ENCODE peak calls at places on chromosomes 13 and 19, in seven cellular contexts. M is IMR-90, C is heart left ventricle, A is testis, F is left lung, H is fibroblast of lung, G is cardiac muscle cell. B is an unnamed sample.

GRCh38 chr13:99855516-99855915 is 116.1 kb downstream of the ZIC5 start:
- DNase-seq in M (no peak), C (no peak), A (no peak), F (no peak), H (no peak), G (no peak), B (no peak)

GRCh38 chr13:108322206-108322824 is 52.8 kb downstream of the TNFSF13B start:
- DNase-seq in M (peak; percentile 52), C (no peak), A (no peak), F (no peak), H (peak; percentile 66), G (peak; percentile 66), B (peak; percentile 30)

GRCh38 chr19:33815410-33816340 is 19.0 kb downstream of the KCTD15 start:
- DNase-seq in M (peak; percentile 34), C (no peak), A (no peak), F (no peak), H (peak; percentile 50), G (no peak), B (peak; percentile 81)

GRCh38 chr19:58317481-58318072 is 9.2 kb upstream of the ZSCAN22 start:
- DNase-seq in M (peak; percentile 59), C (no peak), A (no peak), F (no peak), H (peak; percentile 66), G (peak; percentile 80), B (no peak)

GRCh38 chr13:22793598-22794134 is 387.1 kb upstream of the SGCG start:
- DNase-seq in M (no peak), C (no peak), A (no peak), F (no peak), H (no peak), G (peak; percentile 32), B (no peak)

GRCh38 chr13:61880576-61881283 is 465.1 kb upstream of the PCDH20 start:
- DNase-seq in M (peak; percentile 5), C (no peak), A (peak; percentile 41), F (no peak), H (peak; percentile 34), G (peak; percentile 66), B (no peak)

GRCh38 chr13:51869921-51870320 is 8.2 kb downstream of the CCDC70 start:
- DNase-seq in M (no peak), C (no peak), A (no peak), F (no peak), H (no peak), G (no peak), B (peak; percentile 35)

GRCh38 chr13:28219408-28220099 is 81.2 kb downstream of the PAN3 start:
- DNase-seq in M (no peak), C (no peak), A (no peak), F (no peak), H (no peak), G (no peak), B (no peak)

GRCh38 chr19:54188224-54188871 is 1.0 kb downstream of the MBOAT7 start:
- DNase-seq in M (peak; percentile 61), C (no peak), A (peak; percentile 35), F (no peak), H (no peak), G (no peak), B (peak; percentile 95)

GRCh38 chr13:46621133-46621532 is 68.2 kb downstream of the LRCH1 start:
- DNase-seq in M (no peak), C (no peak), A (no peak), F (no peak), H (no peak), G (no peak), B (no peak)

GRCh38 chr13:50403311-50403710 is 388.1 kb downstream of the KCNRG start:
- DNase-seq in M (peak; percentile 53), C (no peak), A (no peak), F (peak; percentile 44), H (no peak), G (no peak), B (no peak)

GRCh38 chr19:21474671-21475181 is 30.7 kb upstream of the ZNF429 start:
- DNase-seq in M (peak; percentile 31), C (peak; percentile 83), A (peak; percentile 94), F (peak; percentile 81), H (peak; percentile 73), G (peak; percentile 92), B (peak; percentile 97)

GRCh38 chr19:44871809-44872208 is 19.2 kb upstream of the TOMM40 start:
- DNase-seq in M (no peak), C (no peak), A (no peak), F (no peak), H (no peak), G (no peak), B (peak; percentile 49)

GRCh38 chr13:41061914-41062837 is 867 bp downstream of the WBP4 start:
- DNase-seq in M (peak; percentile 64), C (no peak), A (no peak), F (no peak), H (peak; percentile 82), G (peak; percentile 79), B (peak; percentile 30)

GRCh38 chr19:48321372-48321621 is 4.1 kb upstream of the EMP3 start:
- DNase-seq in M (peak; percentile 77), C (peak; percentile 97), A (peak; percentile 99), F (peak; percentile 99), H (peak; percentile 75), G (peak; percentile 98), B (peak; percentile 92)
- H3K4me1 ChIP-seq in M (peaks cover 15% of the 10 kb centered on the region), C (peaks cover 14% of the 10 kb centered on the region), A (peaks cover 22% of the 10 kb centered on the region), F (peaks cover 15% of the 10 kb centered on the region), H (peaks cover 14% of the 10 kb centered on the region), G (peaks cover 12% of the 10 kb centered on the region), B (peaks cover 25% of the 10 kb centered on the region)

GRCh38 chr13:84460989-84461388 is 578.7 kb upstream of the SLITRK1 start:
- DNase-seq in M (no peak), C (no peak), A (no peak), F (no peak), H (no peak), G (no peak), B (no peak)

DNA sequence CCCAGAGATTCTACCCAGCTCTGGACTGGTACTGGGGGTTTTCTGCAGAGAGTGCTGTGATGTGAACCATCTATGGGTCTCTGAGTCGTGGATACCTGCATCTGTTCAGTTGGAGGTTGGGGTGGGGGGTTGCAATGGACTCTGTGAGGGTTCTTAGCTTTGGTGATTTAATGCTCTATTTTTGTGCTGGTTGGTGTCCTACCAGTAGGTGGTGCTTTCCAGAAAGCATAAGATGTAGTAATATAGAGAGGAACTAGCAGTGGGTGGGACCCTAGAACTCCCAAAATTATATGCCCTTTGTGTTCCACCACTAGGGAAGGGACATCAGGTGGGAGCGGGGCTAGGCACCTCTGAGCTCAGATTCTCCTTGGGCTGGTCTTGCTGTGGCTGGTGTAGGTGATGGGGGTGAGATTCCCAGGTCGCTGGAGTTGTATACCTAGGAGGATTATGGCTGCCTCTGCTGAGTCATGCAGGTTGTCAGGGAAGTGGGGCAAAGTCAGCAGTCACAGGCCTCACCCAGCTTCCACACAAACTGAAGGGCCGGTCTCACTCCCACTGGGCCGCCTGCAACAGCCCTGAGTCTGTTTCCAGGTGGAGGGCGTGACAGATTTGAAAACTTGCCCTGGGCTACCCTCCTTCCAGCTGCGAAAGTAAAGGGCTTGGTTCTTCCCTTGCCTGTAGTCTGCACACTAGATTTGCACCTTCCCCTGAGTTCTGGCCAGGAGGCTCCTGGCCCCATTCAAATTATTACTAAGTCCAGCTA is 573.0 kb upstream of the SLITRK1 start:
- DNase-seq in M (no peak), C (no peak), A (no peak), F (no peak), H (no peak), G (no peak), B (no peak)
- TF ChIP-seq CTCF in M (no peak), C (no peak), A (no peak), F (no peak), H (no peak), G (peak; percentile 8), B (peak; percentile 14)

GRCh38 chr19:35318679-35319448 is 10.1 kb upstream of the CD22 start:
- DNase-seq in M (peak; percentile 71), C (no peak), A (peak; percentile 83), F (peak; percentile 88), H (peak; percentile 58), G (no peak), B (peak; percentile 96)
- H3K4me1 ChIP-seq in M (peaks cover 5% of the 10 kb centered on the region), C (peaks cover 6% of the 10 kb centered on the region), A (peaks cover 4% of the 10 kb centered on the region), F (no peaks in the 10 kb centered on the region), H (peaks cover 12% of the 10 kb centered on the region), G (no peaks in the 10 kb centered on the region), B (peaks cover 11% of the 10 kb centered on the region)

DNA sequence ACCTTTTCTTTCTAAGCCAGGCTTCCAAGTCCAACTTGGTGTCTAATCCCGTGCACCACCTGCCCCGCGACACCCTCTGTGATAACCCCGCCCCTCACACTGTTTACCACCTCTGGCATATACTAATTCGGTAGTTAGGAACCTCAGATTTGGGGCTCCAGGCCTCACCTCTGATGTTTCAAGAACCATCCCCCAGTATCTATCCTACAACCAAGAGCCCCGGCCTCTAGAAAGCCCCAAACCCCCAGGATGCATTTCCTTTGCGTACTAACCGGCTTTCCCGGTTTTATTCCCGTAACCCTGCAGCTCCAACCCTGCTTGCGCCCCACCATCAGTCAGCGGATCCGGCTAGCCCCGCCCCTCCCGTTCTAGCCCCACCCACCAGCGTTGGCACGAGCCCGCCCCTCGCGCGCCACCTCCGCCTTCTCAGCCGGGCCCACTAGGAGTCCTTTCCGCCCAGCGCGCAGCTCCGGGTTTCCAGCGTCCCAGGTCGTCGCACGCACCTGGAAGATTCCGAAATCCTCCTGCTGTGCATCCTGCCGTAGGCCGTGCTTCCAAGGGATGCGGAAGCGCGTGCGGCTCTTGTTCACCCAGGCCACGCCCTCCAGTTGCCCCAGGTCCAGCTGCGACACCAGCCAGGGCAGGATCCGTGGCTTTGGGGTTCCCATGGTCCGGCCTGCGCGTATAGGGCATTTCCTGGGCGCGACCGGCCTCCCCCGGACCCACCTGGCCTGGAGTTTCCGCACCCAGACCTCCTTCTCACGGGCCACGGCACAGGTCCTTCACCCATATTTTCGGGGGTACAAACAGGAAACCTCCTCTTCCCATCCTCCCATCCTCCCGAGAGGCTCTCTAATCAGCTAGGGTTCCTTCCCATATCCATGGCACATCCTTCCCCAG is 1.2 kb downstream of the IRF3 start:
- DNase-seq in M (peak; percentile 67), C (peak; percentile 90), A (peak; percentile 93), F (peak; percentile 92), H (peak; percentile 69), G (peak; percentile 89), B (peak; percentile 99)
- TF ChIP-seq CTCF in M (no peak), C (peak; percentile 5), A (peak; percentile 25), F (peak; percentile 47), H (no peak), G (no peak), B (no peak)

GRCh38 chr13:114066956-114067355 is 65.5 kb downstream of the RASA3 start:
- DNase-seq in M (no peak), C (no peak), A (no peak), F (no peak), H (no peak), G (no peak), B (no peak)
- H3K4me1 ChIP-seq in M (peaks cover 54% of the 10 kb centered on the region), C (peaks cover 26% of the 10 kb centered on the region), A (peaks cover 42% of the 10 kb centered on the region), F (peaks cover 51% of the 10 kb centered on the region), H (peaks cover 57% of the 10 kb centered on the region), G (peaks cover 24% of the 10 kb centered on the region), B (peaks cover 63% of the 10 kb centered on the region)

DNA sequence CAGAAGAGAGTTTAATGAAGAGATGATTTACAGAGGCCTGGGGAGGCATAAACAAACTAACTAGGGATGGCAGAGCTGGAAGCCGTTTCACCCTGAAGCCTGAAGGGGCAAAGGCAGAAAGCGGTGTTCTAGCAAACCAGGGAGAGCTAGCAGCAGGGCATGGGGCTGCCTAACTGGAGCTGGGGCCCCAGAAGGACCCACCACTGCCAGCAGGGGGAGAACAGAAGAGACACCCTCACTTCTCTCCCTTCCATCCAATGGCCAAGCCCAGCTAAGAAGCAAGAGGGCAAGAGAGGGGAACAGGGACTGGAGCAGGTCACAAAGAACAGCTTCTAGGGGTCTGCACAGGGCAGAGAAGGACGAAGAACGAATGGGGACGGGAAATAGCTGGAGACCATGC is 195.5 kb downstream of the KATNAL1 start:
- DNase-seq in M (no peak), C (no peak), A (no peak), F (no peak), H (no peak), G (no peak), B (peak; percentile 88)
- TF ChIP-seq CTCF in M (peak; percentile 39), C (no peak), A (no peak), F (no peak), H (peak; percentile 22), G (peak; percentile 10), B (peak; percentile 33)

B was measured in osteoblast.